ENCODE peak calls at places on chromosomes 11 and 22, in ten cellular contexts. One of them, this sample, is unnamed. For H3K4me1, the result is how much of the 10 kb centered on the place peaks cover.

GRCh38 chr22:27377901-27378300 is 423.7 kb downstream of the MN1 start:
- DNase-seq in endodermal cell: no peak
- DNase-seq in effector memory CD4-positive, alpha-beta T cell: no peak
- DNase-seq in aorta: no peak
- DNase-seq in heart left ventricle: no peak
- DNase-seq in stomach: peak
- DNase-seq in Panc1: no peak
- DNase-seq in adrenal gland: no peak
- DNase-seq in neural progenitor cell: no peak
- DNase-seq in GM23248: no peak
- DNase-seq in this sample: peak

GRCh38 chr22:48800886-48801607 is 1026.6 kb downstream of the BRD1 start:
- DNase-seq in endodermal cell: no peak
- DNase-seq in effector memory CD4-positive, alpha-beta T cell: no peak
- DNase-seq in aorta: no peak
- DNase-seq in heart left ventricle: no peak
- DNase-seq in stomach: no peak
- DNase-seq in Panc1: no peak
- DNase-seq in adrenal gland: no peak
- DNase-seq in neural progenitor cell: no peak
- DNase-seq in GM23248: no peak
- DNase-seq in this sample: no peak

GRCh38 chr11:43825217-43825816 is 55.3 kb upstream of the ALKBH3 start:
- DNase-seq in endodermal cell: peak
- DNase-seq in effector memory CD4-positive, alpha-beta T cell: no peak
- DNase-seq in aorta: no peak
- DNase-seq in heart left ventricle: no peak
- DNase-seq in stomach: no peak
- DNase-seq in Panc1: no peak
- DNase-seq in adrenal gland: no peak
- DNase-seq in neural progenitor cell: peak
- DNase-seq in GM23248: peak
- DNase-seq in this sample: peak

GRCh38 chr11:8257003-8257664 is 6.5 kb downstream of the LMO1 start:
- DNase-seq in endodermal cell: no peak
- DNase-seq in effector memory CD4-positive, alpha-beta T cell: no peak
- DNase-seq in aorta: peak
- DNase-seq in heart left ventricle: no peak
- DNase-seq in stomach: peak
- DNase-seq in Panc1: no peak
- DNase-seq in adrenal gland: peak
- DNase-seq in neural progenitor cell: no peak
- DNase-seq in GM23248: no peak
- DNase-seq in this sample: peak

GRCh38 chr11:62980133-62980760 is 4.5 kb downstream of the SLC22A6 start:
- DNase-seq in endodermal cell: peak
- DNase-seq in effector memory CD4-positive, alpha-beta T cell: no peak
- DNase-seq in aorta: no peak
- DNase-seq in heart left ventricle: no peak
- DNase-seq in stomach: no peak
- DNase-seq in Panc1: no peak
- DNase-seq in adrenal gland: no peak
- DNase-seq in neural progenitor cell: peak
- DNase-seq in GM23248: peak
- DNase-seq in this sample: no peak

GRCh38 chr11:14904745-14905103 is 12.7 kb upstream of the CYP2R1 start:
- DNase-seq in endodermal cell: peak
- DNase-seq in effector memory CD4-positive, alpha-beta T cell: peak
- DNase-seq in aorta: peak
- DNase-seq in heart left ventricle: peak
- DNase-seq in stomach: peak
- DNase-seq in Panc1: no peak
- DNase-seq in adrenal gland: peak
- DNase-seq in neural progenitor cell: peak
- DNase-seq in GM23248: peak
- DNase-seq in this sample: peak

GRCh38 chr11:106409201-106409600 is 331.7 kb downstream of the AASDHPPT start:
- DNase-seq in endodermal cell: no peak
- DNase-seq in effector memory CD4-positive, alpha-beta T cell: no peak
- DNase-seq in aorta: no peak
- DNase-seq in heart left ventricle: no peak
- DNase-seq in stomach: no peak
- DNase-seq in Panc1: no peak
- DNase-seq in adrenal gland: no peak
- DNase-seq in neural progenitor cell: no peak
- DNase-seq in GM23248: peak
- DNase-seq in this sample: no peak

GRCh38 chr22:42969348-42969975 is 45.5 kb downstream of the PACSIN2 start:
- DNase-seq in endodermal cell: no peak
- DNase-seq in effector memory CD4-positive, alpha-beta T cell: no peak
- DNase-seq in aorta: peak
- DNase-seq in heart left ventricle: no peak
- DNase-seq in stomach: no peak
- DNase-seq in Panc1: no peak
- DNase-seq in adrenal gland: peak
- DNase-seq in neural progenitor cell: no peak
- DNase-seq in GM23248: peak
- DNase-seq in this sample: no peak

GRCh38 chr11:129321076-129321475 is 54.6 kb upstream of the BARX2 start:
- DNase-seq in endodermal cell: no peak
- DNase-seq in effector memory CD4-positive, alpha-beta T cell: no peak
- DNase-seq in aorta: no peak
- DNase-seq in heart left ventricle: no peak
- DNase-seq in stomach: no peak
- DNase-seq in Panc1: no peak
- DNase-seq in adrenal gland: no peak
- DNase-seq in neural progenitor cell: no peak
- DNase-seq in GM23248: no peak
- DNase-seq in this sample: no peak

GRCh38 chr11:132095230-132096165 is 725.1 kb downstream of the NTM start:
- DNase-seq in endodermal cell: no peak
- DNase-seq in effector memory CD4-positive, alpha-beta T cell: no peak
- DNase-seq in aorta: no peak
- DNase-seq in heart left ventricle: no peak
- DNase-seq in stomach: no peak
- DNase-seq in Panc1: no peak
- DNase-seq in adrenal gland: no peak
- DNase-seq in neural progenitor cell: no peak
- DNase-seq in GM23248: peak
- DNase-seq in this sample: no peak

GRCh38 chr11:32231909-32232493 is 141.1 kb downstream of the RCN1 start:
- DNase-seq in endodermal cell: peak
- DNase-seq in effector memory CD4-positive, alpha-beta T cell: no peak
- DNase-seq in aorta: no peak
- DNase-seq in heart left ventricle: no peak
- DNase-seq in stomach: no peak
- DNase-seq in Panc1: no peak
- DNase-seq in adrenal gland: no peak
- DNase-seq in neural progenitor cell: peak
- DNase-seq in GM23248: peak
- DNase-seq in this sample: no peak

GRCh38 chr11:59053387-59053786 is 32.7 kb upstream of the GLYATL1B start:
- DNase-seq in endodermal cell: peak
- DNase-seq in effector memory CD4-positive, alpha-beta T cell: peak
- DNase-seq in aorta: peak
- DNase-seq in heart left ventricle: peak
- DNase-seq in stomach: peak
- DNase-seq in Panc1: peak
- DNase-seq in adrenal gland: peak
- DNase-seq in neural progenitor cell: peak
- DNase-seq in GM23248: peak
- DNase-seq in this sample: peak

GRCh38 chr22:43042101-43042780 is 27.3 kb upstream of the PACSIN2 start:
- DNase-seq in endodermal cell: no peak
- DNase-seq in effector memory CD4-positive, alpha-beta T cell: no peak
- DNase-seq in aorta: no peak
- DNase-seq in heart left ventricle: no peak
- DNase-seq in stomach: no peak
- DNase-seq in Panc1: no peak
- DNase-seq in adrenal gland: no peak
- DNase-seq in neural progenitor cell: peak
- DNase-seq in GM23248: no peak
- DNase-seq in this sample: peak

DNA sequence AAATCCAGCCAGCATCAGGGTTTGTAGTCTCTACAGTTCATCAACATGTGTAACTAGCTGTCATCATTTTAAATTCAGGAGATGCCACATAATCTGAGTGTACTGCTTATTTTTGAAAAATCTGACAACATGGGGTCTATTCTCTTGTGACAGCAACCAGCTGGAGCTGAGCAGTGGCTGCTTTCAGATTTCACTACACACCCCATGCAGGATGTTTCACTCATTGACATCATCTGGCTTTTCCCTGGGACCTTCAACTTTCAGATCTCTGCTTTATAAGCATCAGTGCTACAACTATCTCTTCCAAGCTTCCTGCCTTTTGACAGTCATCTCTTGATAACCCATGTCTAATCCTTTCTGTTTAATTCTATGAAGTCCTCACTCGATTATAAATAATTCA is 50.3 kb upstream of the POU2AF2 start:
- DNase-seq in endodermal cell: no peak
- DNase-seq in effector memory CD4-positive, alpha-beta T cell: no peak
- DNase-seq in aorta: no peak
- DNase-seq in heart left ventricle: no peak
- DNase-seq in stomach: no peak
- DNase-seq in Panc1: no peak
- DNase-seq in adrenal gland: no peak
- DNase-seq in neural progenitor cell: no peak
- DNase-seq in GM23248: no peak
- DNase-seq in this sample: no peak
- H3K27ac ChIP-seq in endodermal cell: no peak
- H3K27ac ChIP-seq in effector memory CD4-positive, alpha-beta T cell: no peak
- H3K27ac ChIP-seq in aorta: no peak
- H3K27ac ChIP-seq in heart left ventricle: no peak
- H3K27ac ChIP-seq in stomach: no peak
- H3K27ac ChIP-seq in Panc1: no peak
- H3K27ac ChIP-seq in adrenal gland: no peak
- H3K27ac ChIP-seq in neural progenitor cell: no peak
- H3K27ac ChIP-seq in GM23248: no peak
- H3K27ac ChIP-seq in this sample: no peak

DNA sequence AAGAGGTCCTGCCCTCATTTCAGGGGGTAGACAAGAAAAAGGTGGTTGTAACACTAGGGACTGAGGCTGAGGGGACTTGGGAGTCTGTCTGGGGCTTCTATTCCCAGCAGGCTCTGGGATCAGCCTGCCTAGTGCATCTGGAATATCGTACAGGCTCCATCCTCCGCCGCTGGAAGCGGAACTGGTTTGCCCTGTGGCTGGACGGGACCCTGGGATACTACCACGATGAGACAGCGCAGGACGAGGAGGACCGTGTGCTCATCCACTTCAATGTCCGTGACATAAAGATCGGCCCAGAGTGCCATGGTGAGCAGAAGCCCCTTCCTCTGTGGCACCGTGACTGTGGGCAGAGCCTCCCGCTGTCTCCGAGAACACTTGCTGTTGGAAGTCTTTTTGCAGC is 4.0 kb downstream of the PLEKHB1 start:
- DNase-seq in endodermal cell: no peak
- DNase-seq in effector memory CD4-positive, alpha-beta T cell: no peak
- DNase-seq in aorta: no peak
- DNase-seq in heart left ventricle: no peak
- DNase-seq in stomach: no peak
- DNase-seq in Panc1: no peak
- DNase-seq in adrenal gland: no peak
- DNase-seq in neural progenitor cell: no peak
- DNase-seq in GM23248: no peak
- DNase-seq in this sample: no peak
- H3K4me1 ChIP-seq in endodermal cell: under half
- H3K4me1 ChIP-seq in effector memory CD4-positive, alpha-beta T cell: under half
- H3K4me1 ChIP-seq in aorta: under half
- H3K4me1 ChIP-seq in heart left ventricle: under half
- H3K4me1 ChIP-seq in stomach: under half
- H3K4me1 ChIP-seq in Panc1: under half
- H3K4me1 ChIP-seq in adrenal gland: under half
- H3K4me1 ChIP-seq in neural progenitor cell: half or more
- H3K4me1 ChIP-seq in GM23248: under half
- H3K4me1 ChIP-seq in this sample: under half

DNA sequence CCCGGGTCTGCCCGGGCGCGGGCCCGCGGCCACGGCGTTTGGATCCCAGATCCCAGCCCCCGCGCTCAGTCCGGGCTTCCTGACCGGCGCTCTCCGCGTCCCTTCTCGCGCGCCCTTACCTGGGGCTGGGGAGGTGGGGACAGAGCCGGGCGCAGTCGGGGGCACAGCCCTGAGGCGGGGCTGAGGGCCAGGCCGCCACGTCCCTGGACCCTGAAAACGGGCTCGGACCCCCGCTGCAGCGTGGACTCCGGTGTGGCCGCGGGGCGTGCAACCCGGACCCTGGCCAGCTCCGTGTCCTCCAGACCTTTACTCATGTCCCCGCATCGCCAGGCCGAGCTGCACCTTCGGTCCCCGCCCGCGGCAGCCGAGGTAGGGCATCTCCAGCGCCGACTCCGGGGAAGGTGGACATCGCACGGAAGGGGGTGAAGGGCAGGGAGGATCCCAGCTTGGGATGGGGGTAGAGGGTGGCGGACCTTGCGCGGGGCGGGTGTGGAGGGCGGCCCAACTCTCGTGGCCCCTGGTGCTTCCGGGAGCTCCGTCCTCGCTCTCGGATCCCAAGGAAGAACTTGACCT is 9.9 kb upstream of the AIFM3 start:
- DNase-seq in endodermal cell: peak
- DNase-seq in effector memory CD4-positive, alpha-beta T cell: no peak
- DNase-seq in aorta: no peak
- DNase-seq in heart left ventricle: no peak
- DNase-seq in stomach: peak
- DNase-seq in Panc1: no peak
- DNase-seq in adrenal gland: no peak
- DNase-seq in neural progenitor cell: peak
- DNase-seq in GM23248: peak
- DNase-seq in this sample: peak
- H3K27ac ChIP-seq in endodermal cell: no peak
- H3K27ac ChIP-seq in effector memory CD4-positive, alpha-beta T cell: no peak
- H3K27ac ChIP-seq in aorta: no peak
- H3K27ac ChIP-seq in heart left ventricle: no peak
- H3K27ac ChIP-seq in stomach: peak
- H3K27ac ChIP-seq in Panc1: peak
- H3K27ac ChIP-seq in adrenal gland: no peak
- H3K27ac ChIP-seq in neural progenitor cell: no peak
- H3K27ac ChIP-seq in GM23248: peak
- H3K27ac ChIP-seq in this sample: peak

DNA sequence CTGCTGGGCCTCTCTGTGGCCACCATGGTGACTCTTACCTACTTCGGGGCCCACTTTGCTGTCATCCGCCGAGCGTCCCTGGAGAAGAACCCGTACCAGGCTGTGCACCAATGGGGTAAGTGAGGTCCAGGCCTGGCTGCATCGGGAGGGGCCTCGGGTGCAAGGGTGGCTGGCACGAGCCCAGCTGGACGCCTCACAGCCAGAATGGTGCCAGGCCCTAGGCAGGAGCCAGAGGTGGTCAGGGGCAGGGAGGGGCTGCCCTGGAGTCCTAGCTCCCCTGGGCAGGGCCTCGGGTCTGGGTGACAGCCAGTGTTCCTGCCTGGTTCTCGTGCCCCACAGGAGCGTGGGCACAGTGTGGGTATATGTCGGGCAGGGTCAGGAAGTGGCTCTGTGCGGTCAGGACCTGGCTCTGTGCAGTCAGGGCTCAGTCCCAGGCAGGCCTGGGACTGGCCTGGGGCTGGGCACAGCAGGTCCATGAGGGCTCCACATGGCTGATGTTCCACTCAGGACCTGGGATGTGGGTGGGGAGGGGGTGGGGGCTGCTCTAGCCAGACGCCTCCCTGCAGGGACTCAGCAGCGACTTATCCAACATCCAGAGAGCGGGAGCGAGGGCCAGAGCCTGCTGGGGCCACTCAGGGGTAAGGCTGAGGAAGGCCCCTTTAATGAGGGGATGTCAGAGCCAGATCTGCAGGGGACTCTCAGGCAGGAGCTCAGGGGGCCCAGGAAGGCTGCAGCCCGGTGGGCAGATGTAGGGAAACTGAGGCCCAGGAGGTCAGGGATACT is 1.2 kb downstream of the TSPAN32 start:
- DNase-seq in endodermal cell: no peak
- DNase-seq in effector memory CD4-positive, alpha-beta T cell: no peak
- DNase-seq in aorta: peak
- DNase-seq in heart left ventricle: peak
- DNase-seq in stomach: peak
- DNase-seq in Panc1: no peak
- DNase-seq in adrenal gland: peak
- DNase-seq in neural progenitor cell: no peak
- DNase-seq in GM23248: no peak
- DNase-seq in this sample: peak
- H3K4me1 ChIP-seq in endodermal cell: under half
- H3K4me1 ChIP-seq in effector memory CD4-positive, alpha-beta T cell: half or more
- H3K4me1 ChIP-seq in aorta: under half
- H3K4me1 ChIP-seq in heart left ventricle: under half
- H3K4me1 ChIP-seq in stomach: half or more
- H3K4me1 ChIP-seq in Panc1: under half
- H3K4me1 ChIP-seq in adrenal gland: under half
- H3K4me1 ChIP-seq in neural progenitor cell: under half
- H3K4me1 ChIP-seq in GM23248: under half
- H3K4me1 ChIP-seq in this sample: under half